ENCODE peak calls at places on chromosome 18, in seven cellular contexts. H is lower lobe of right lung, P is psoas muscle, N is ovary, T is fibroblast of pulmonary artery, D is astrocyte, K is lung. W is an unnamed sample.

GRCh38 chr18:32509121-32509520 is 38.4 kb upstream of the GAREM1 start:
- DNase-seq in H (no peak), N (no peak), T (no peak), P (no peak), K (no peak), D (no peak), W (no peak)

GRCh38 chr18:14916851-14917250 is 168.9 kb downstream of the ANKRD30B start:
- DNase-seq in P (no peak), N (no peak), H (no peak), K (no peak), D (no peak), T (no peak), W (no peak)

GRCh38 chr18:58497845-58498244 is 131.0 kb downstream of the ALPK2 start:
- DNase-seq in D (peak; percentile 33), H (no peak), P (no peak), T (peak; percentile 21), K (no peak), N (no peak), W (no peak)

GRCh38 chr18:22155584-22155983 is 13.8 kb upstream of the GATA6 start:
- DNase-seq in D (no peak), P (no peak), N (no peak), K (no peak), T (no peak), H (no peak), W (no peak)

GRCh38 chr18:78576967-78577366 is 402.7 kb upstream of the SALL3 start:
- DNase-seq in T (no peak), N (no peak), P (no peak), H (no peak), D (no peak), K (no peak), W (no peak)

GRCh38 chr18:37946324-37946723 is 380.7 kb upstream of the CELF4 start:
- DNase-seq in P (no peak), K (no peak), N (no peak), H (no peak), D (no peak), T (no peak), W (no peak)

GRCh38 chr18:35524236-35524635 is 26.5 kb upstream of the INO80C start:
- DNase-seq in P (no peak), N (no peak), H (peak; percentile 57), D (no peak), K (no peak), T (no peak), W (no peak)

GRCh38 chr18:48990497-48991298 is 39.9 kb upstream of the SMAD7 start:
- DNase-seq in N (no peak), D (peak; percentile 64), P (no peak), K (no peak), H (no peak), T (peak; percentile 49), W (no peak)

GRCh38 chr18:32366586-32367538 is 103.8 kb downstream of the GAREM1 start:
- DNase-seq in D (peak; percentile 45), H (no peak), K (no peak), N (no peak), P (no peak), T (peak; percentile 53), W (no peak)

GRCh38 chr18:63963610-63964256 is 6.1 kb upstream of the SERPINB8 start:
- DNase-seq in T (peak; percentile 79), P (no peak), H (no peak), K (peak; percentile 51), D (peak; percentile 48), N (peak; percentile 17), W (no peak)

GRCh38 chr18:65435529-65435928 is 315.3 kb upstream of the CDH7 start:
- DNase-seq in K (no peak), T (no peak), N (no peak), D (no peak), H (no peak), P (no peak), W (no peak)

GRCh38 chr18:59539108-59539507 is 158.1 kb downstream of the CCBE1 start:
- DNase-seq in N (no peak), K (no peak), H (no peak), D (no peak), P (no peak), T (no peak), W (no peak)

GRCh38 chr18:54647176-54647575 is 56.1 kb downstream of the DYNAP start:
- DNase-seq in K (no peak), T (peak; percentile 41), D (peak; percentile 10), N (no peak), H (no peak), P (no peak), W (no peak)

GRCh38 chr18:37299471-37300304 is 265.9 kb downstream of the CELF4 start:
- DNase-seq in D (peak; percentile 94), K (peak; percentile 85), H (peak; percentile 81), T (peak; percentile 99), P (peak; percentile 80), N (peak; percentile 94), W (peak; percentile 83)

GRCh38 chr18:13227910-13228309 is 9.3 kb downstream of the LDLRAD4 start:
- DNase-seq in H (no peak), N (no peak), P (no peak), T (no peak), K (no peak), D (no peak), W (no peak)

GRCh38 chr18:63421514-63421913 is 762 bp downstream of the VPS4B start:
- DNase-seq in N (no peak), D (no peak), K (no peak), T (peak; percentile 15), P (no peak), H (no peak), W (no peak)

GRCh38 chr18:79911871-79912270 is 39.6 kb downstream of the SLC66A2 start:
- DNase-seq in P (no peak), T (no peak), D (no peak), N (no peak), H (peak; percentile 24), K (peak; percentile 28), W (no peak)
- H3K4me3 ChIP-seq in P (no peak overlapping the region), T (no peak overlapping the region), D (no peak overlapping the region), N (no peak overlapping the region), H (no peak overlapping the region), K (no peak overlapping the region), W (no peak overlapping the region)

GRCh38 chr18:27750014-27750413 is 426.9 kb downstream of the CDH2 start:
- DNase-seq in H (no peak), D (peak; percentile 86), P (no peak), K (no peak), T (peak; percentile 84), N (no peak), W (peak; percentile 58)
- TF ChIP-seq CTCF in H (peak; percentile 38), D (peak; percentile 92), P (peak; percentile 57), K (no peak), T (peak; percentile 93), N (no peak), W (peak; percentile 87)

GRCh38 chr18:7914834-7915670 is 347.9 kb downstream of the PTPRM start:
- DNase-seq in H (no peak), D (no peak), P (no peak), T (no peak), K (no peak), N (no peak), W (no peak)
- H3K4me3 ChIP-seq in H (no peak overlapping the region), D (no peak overlapping the region), P (no peak overlapping the region), T (no peak overlapping the region), K (no peak overlapping the region), N (no peak overlapping the region), W (no peak overlapping the region)

GRCh38 chr18:76338619-76339245 is 156.3 kb downstream of the ZNF516 start:
- DNase-seq in P (no peak), H (no peak), D (no peak), K (no peak), T (no peak), N (no peak), W (no peak)

GRCh38 chr18:76338088-76338487 is 157.0 kb downstream of the ZNF516 start:
- DNase-seq in K (no peak), H (no peak), D (no peak), T (no peak), P (no peak), N (no peak), W (no peak)

GRCh38 chr18:76343938-76344569 is 151.0 kb downstream of the ZNF516 start:
- DNase-seq in H (no peak), T (no peak), P (no peak), K (no peak), N (no peak), D (no peak), W (no peak)

GRCh38 chr18:76339246-76339620 is 155.8 kb downstream of the ZNF516 start:
- DNase-seq in N (no peak), D (no peak), H (no peak), P (no peak), T (peak; percentile 14), K (no peak), W (no peak)

DNA sequence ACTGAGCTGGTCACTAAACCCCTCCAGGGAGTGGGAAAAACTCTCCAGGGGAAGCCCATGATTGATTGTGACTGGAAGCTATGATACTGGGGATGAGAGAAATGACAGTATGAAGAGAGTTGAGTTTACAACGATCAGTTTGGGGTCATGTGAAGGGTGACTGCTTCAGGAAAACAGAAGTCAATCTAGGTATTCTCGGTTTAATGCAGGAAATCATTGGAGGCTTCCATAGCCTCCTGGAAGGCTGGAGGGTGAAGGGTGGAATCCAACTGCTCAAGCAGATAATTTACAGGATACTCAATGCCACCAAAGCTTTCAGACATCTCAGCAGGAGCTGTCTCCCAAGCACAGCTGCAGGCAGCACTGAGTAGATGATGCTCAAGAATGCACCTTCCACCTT is 154.6 kb downstream of the ZNF516 start:
- DNase-seq in T (no peak), K (no peak), P (no peak), N (no peak), H (no peak), D (no peak), W (no peak)
- TF ChIP-seq CTCF in T (no peak), K (no peak), P (no peak), N (no peak), H (no peak), D (no peak), W (no peak)

DNA sequence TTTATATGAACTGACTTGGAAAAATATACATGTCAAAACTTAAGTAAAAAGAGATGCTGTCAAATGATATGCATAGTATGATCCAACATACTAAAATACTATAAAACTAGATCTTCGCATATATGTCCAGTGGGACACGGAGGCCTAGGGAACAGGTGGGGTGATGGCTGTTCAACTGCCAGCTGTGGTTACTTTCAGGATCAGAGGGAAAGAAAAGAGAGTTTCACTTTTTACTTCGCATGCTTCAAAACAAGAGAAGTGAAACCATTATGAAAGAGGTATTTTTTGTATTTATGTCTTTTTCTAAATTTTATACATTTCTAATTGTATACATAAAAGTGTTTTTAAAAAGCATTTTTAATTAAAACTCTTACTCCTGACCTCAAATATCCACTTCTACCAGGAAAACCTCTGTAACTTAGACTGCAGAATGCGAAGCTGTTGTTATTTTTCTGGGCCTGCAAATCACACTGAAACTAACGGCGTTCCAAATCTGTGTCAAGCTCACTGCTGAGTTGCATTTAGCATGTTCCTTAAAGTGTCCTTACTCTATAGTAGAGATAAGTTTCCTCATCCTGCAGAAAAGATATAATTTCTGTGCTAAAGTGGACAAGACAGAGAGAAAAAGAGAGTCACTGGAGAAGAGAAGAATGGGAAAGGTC is 97.8 kb upstream of the SLC35G4 start:
- DNase-seq in H (no peak), T (no peak), N (no peak), K (no peak), D (no peak), P (no peak), W (no peak)
- H3K4me3 ChIP-seq in H (no peak overlapping the region), T (no peak overlapping the region), N (no peak overlapping the region), K (no peak overlapping the region), D (no peak overlapping the region), P (no peak overlapping the region), W (no peak overlapping the region)

DNA sequence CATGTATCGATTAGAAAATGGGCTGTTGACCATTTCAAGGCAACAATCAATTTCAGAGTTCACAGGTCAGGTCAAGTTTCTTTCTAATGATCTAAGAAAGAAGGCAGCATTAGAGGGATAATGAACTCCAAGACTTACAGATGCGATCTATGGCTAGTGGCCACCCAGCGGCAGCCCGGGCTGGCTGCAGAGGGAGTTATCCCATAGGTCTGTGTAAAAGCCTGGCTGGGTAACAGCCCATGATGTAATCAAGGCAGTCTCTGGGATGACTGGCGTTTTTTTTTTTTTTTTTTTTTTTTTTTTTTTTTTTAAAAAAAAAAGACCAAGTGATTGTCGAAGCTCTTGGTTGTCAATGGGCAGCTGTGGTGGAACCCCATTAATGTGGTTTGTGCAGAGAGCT is 171.1 kb upstream of the SKOR2 start:
- DNase-seq in P (no peak), K (no peak), N (no peak), T (no peak), H (no peak), D (no peak), W (no peak)
- TF ChIP-seq CTCF in P (no peak), K (no peak), N (no peak), T (no peak), H (no peak), D (no peak), W (no peak)